ENCODE peak calls at places on chromosome 16, in four cellular contexts. G is lower lobe of right lung, N is AG09309, Y is LoVo. Z is an unnamed sample.

GRCh38 chr16:66272461-66272860 is 94.0 kb upstream of the CDH5 start:
- DNase-seq in G (no peak), N (no peak), Y (no peak), Z (no peak)

GRCh38 chr16:77289331-77289809 is 90.2 kb downstream of the SYCE1L start:
- DNase-seq in G (no peak), N (peak), Y (no peak), Z (no peak)

GRCh38 chr16:27475561-27475960 is 73.6 kb downstream of the IL21R start:
- DNase-seq in G (no peak), N (peak), Y (no peak), Z (no peak)

GRCh38 chr16:67298277-67298676 is 18.9 kb downstream of the PLEKHG4 start:
- DNase-seq in G (no peak), N (no peak), Y (no peak), Z (no peak)

GRCh38 chr16:57893559-57894389 is 77.2 kb downstream of the CNGB1 start:
- DNase-seq in G (peak), N (peak), Y (peak), Z (no peak)

GRCh38 chr16:85144026-85144915 is 32.0 kb upstream of the CIBAR2 start:
- DNase-seq in G (no peak), N (no peak), Y (no peak), Z (no peak)

GRCh38 chr16:78893340-78893739 is 707.2 kb downstream of the MAF start:
- DNase-seq in G (no peak), N (no peak), Y (no peak), Z (no peak)

GRCh38 chr16:85921026-85921425 is 22.1 kb downstream of the IRF8 start:
- DNase-seq in G (peak), N (no peak), Y (no peak), Z (no peak)

GRCh38 chr16:2422123-2422867 is 7.0 kb upstream of the CCNF start:
- DNase-seq in G (no peak), N (no peak), Y (no peak), Z (peak)

GRCh38 chr16:84298376-84298899 is 3.8 kb downstream of the WFDC1 start:
- DNase-seq in G (no peak), N (no peak), Y (no peak), Z (no peak)

GRCh38 chr16:20868890-20869289 is 31.3 kb downstream of the DCUN1D3 start:
- DNase-seq in G (peak), N (no peak), Y (peak), Z (no peak)

GRCh38 chr16:16991711-16992110 is 479.0 kb downstream of the XYLT1 start:
- DNase-seq in G (no peak), N (no peak), Y (no peak), Z (no peak)